ENCODE peak calls at places on chromosomes 13 and 19, in seven cellular contexts. G is PC-3, R is aorta, L is transverse colon, E is stomach, K is IMR-90, J is fibroblast of lung. I is an unnamed sample. For H3K36me3, the result is how much of the 10 kb centered on the place peaks cover.

GRCh38 chr19:12967907-12968306 is 1.5 kb upstream of the DAND5 start:
- DNase-seq in G (peak), R (no peak), L (no peak), E (no peak), K (peak), J (no peak), I (no peak)

GRCh38 chr13:27171244-27171829 is at the start of gene USP12:
- DNase-seq in G (no peak), R (peak), L (peak), E (no peak), K (peak), J (peak), I (no peak)

GRCh38 chr13:61664821-61665705 is 249.4 kb upstream of the PCDH20 start:
- DNase-seq in G (peak), R (no peak), L (no peak), E (peak), K (no peak), J (no peak), I (peak)

GRCh38 chr19:8515317-8515716 is 1.4 kb upstream of the ZNF414 start:
- DNase-seq in G (no peak), R (no peak), L (no peak), E (no peak), K (no peak), J (no peak), I (no peak)

GRCh38 chr13:70959376-70959775 is 851.1 kb upstream of the KLHL1 start:
- DNase-seq in G (no peak), R (no peak), L (no peak), E (no peak), K (no peak), J (no peak), I (no peak)

GRCh38 chr19:3335431-3336350 is 30.7 kb upstream of the NFIC start:
- DNase-seq in G (peak), R (no peak), L (peak), E (peak), K (peak), J (peak), I (peak)

GRCh38 chr19:6023085-6023682 is 45.2 kb upstream of the RANBP3 start:
- DNase-seq in G (peak), R (peak), L (no peak), E (no peak), K (peak), J (peak), I (no peak)

GRCh38 chr13:76758738-76759137 is 127.5 kb downstream of the KCTD12 start:
- DNase-seq in G (peak), R (no peak), L (no peak), E (no peak), K (no peak), J (peak), I (no peak)

GRCh38 chr19:58038688-58039204 is 4.9 kb downstream of the ZSCAN1 start:
- DNase-seq in G (no peak), R (no peak), L (no peak), E (no peak), K (no peak), J (no peak), I (no peak)

GRCh38 chr19:6402834-6403608 is 10.1 kb upstream of the GTF2F1 start:
- DNase-seq in G (no peak), R (no peak), L (peak), E (no peak), K (peak), J (peak), I (peak)

GRCh38 chr19:32351807-32352630 is 6.6 kb downstream of the ZNF507 start:
- DNase-seq in G (peak), R (no peak), L (no peak), E (no peak), K (peak), J (peak), I (no peak)

GRCh38 chr19:30449673-30450072 is 77.5 kb downstream of the ZNF536 start:
- DNase-seq in G (no peak), R (peak), L (no peak), E (no peak), K (no peak), J (no peak), I (no peak)

GRCh38 chr13:98315902-98316301 is 138.8 kb upstream of the RNF113B start:
- DNase-seq in G (no peak), R (no peak), L (no peak), E (no peak), K (no peak), J (no peak), I (no peak)

GRCh38 chr13:27920677-27921420 is 1.0 kb downstream of the PDX1 start:
- DNase-seq in G (peak), R (no peak), L (no peak), E (no peak), K (peak), J (peak), I (peak)

GRCh38 chr13:37149380-37149779 is 43.9 kb upstream of the CSNK1A1L start:
- DNase-seq in G (no peak), R (no peak), L (no peak), E (no peak), K (no peak), J (no peak), I (no peak)

GRCh38 chr19:14375582-14376291 is 5.5 kb upstream of the ADGRE5 start:
- DNase-seq in G (no peak), R (no peak), L (no peak), E (no peak), K (peak), J (no peak), I (no peak)

GRCh38 chr13:26401578-26402021 is 147.7 kb downstream of the CDK8 start:
- DNase-seq in G (no peak), R (no peak), L (no peak), E (no peak), K (no peak), J (no peak), I (peak)

GRCh38 chr19:38701455-38702063 is 42.7 kb downstream of the CAPN12 start:
- DNase-seq in G (no peak), R (no peak), L (peak), E (no peak), K (peak), J (peak), I (peak)
- H3K36me3 ChIP-seq in G (half or more), R (under half), L (under half), E (half or more), K (half or more), J (under half), I (under half)

DNA sequence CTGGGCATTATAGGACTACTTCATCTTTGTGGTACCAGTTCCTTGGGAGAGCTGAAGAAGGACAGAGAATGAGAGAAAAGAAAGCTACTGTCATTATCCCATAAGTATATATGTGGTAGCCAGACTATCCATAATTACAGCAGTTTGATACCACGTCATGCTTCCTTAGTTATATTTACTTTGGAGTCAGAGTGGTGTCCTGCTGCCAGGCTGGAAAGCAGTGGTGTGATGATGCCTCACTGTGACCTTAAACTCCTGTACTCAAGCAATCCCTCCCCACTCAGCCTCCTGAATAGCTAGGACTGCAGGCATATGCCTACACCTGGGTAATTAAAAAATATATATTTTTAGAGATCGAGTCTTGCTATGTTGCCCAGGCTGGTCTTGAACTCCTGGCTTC is 57.8 kb downstream of the WTIP start:
- DNase-seq in G (no peak), R (no peak), L (no peak), E (no peak), K (no peak), J (no peak), I (no peak)
- H3K27ac ChIP-seq in G (no peak), R (no peak), L (no peak), E (no peak), K (no peak), J (no peak), I (no peak)

GRCh38 chr13:48356750-48357149 is 53.2 kb downstream of the RB1 start:
- DNase-seq in G (no peak), R (no peak), L (no peak), E (no peak), K (no peak), J (no peak), I (no peak)

GRCh38 chr13:48349525-48349924 is 46.0 kb downstream of the RB1 start:
- DNase-seq in G (no peak), R (no peak), L (no peak), E (no peak), K (no peak), J (no peak), I (no peak)

DNA sequence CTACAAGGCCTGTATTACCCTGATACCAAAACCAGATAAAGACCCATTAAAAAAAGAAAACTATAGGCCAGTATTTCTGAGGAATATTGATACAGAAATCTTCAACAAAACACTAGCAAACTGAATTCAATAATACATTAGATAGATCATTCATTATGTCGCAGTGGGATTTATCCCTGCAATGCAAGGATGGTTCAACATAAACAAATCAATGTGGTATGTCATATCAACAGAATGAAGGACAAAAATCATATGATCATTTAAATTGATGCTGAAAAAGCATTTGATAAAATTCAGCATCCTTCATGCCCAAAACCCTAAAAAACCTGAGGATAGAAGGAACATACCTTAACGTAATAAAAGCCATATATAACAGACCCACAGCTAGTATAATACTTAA is 50.0 kb downstream of the RB1 start:
- DNase-seq in G (no peak), R (no peak), L (no peak), E (no peak), K (no peak), J (no peak), I (no peak)
- H3K36me3 ChIP-seq in G (under half), R (under half), L (under half), E (under half), K (under half), J (under half), I (under half)

DNA sequence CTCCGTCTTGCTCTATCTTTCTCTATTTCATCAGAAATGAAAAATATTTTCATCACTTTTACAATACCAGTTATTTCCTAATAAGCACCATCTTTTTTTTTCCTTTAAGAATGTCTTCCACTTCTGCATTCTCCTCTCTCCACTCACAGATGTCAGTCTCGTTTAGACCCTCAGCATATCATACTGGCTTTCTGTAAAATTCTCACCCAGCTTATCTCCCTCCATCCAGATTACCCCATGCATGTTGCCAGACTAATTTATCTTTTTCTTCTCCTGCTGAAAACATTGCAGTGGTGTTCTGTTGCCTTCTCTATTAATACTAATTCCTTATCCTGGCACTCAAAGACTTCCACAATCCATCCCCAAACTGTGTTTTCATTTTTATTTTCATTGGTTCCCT is 513.8 kb upstream of the KLF12 start:
- DNase-seq in G (no peak), R (no peak), L (no peak), E (no peak), K (no peak), J (no peak), I (no peak)
- H3K27ac ChIP-seq in G (no peak), R (no peak), L (no peak), E (no peak), K (no peak), J (no peak), I (no peak)

DNA sequence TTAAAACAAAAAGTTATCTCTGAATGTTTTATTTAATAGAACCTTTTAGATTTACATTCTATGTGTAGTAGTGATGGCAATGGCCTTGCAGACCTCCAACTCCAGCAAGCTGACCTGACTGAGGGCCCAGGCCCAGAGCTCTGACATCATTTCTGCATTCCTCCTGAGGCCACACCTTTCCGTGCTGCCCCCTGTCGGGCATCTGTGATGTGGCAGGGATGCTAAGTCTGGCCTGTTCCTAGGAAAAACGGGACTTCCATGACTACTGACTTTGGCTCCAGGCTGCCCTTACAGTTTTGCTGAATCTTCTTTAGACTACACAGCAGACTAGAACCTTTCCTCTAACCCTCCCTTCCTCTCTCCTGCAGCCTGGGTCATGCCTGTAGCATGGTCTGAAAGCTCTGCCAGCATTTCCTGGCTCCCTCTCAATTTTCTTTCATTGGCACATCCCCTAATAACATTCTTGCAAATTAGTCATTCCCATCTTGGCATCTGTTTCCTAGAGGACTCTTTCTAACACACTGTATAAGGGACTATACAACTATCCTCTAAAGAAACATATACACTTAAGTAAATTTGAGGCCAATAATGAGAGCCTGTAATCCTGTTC is 249.0 kb downstream of the GPC5 start:
- DNase-seq in G (peak), R (no peak), L (peak), E (no peak), K (peak), J (peak), I (peak)
- H3K36me3 ChIP-seq in G (under half), R (under half), L (under half), E (under half), K (under half), J (under half), I (under half)

GRCh38 chr13:51687928-51688714 is 103.9 kb downstream of the WDFY2 start:
- DNase-seq in G (no peak), R (no peak), L (no peak), E (no peak), K (no peak), J (no peak), I (no peak)
- H3K27ac ChIP-seq in G (no peak), R (no peak), L (no peak), E (no peak), K (no peak), J (no peak), I (no peak)

DNA sequence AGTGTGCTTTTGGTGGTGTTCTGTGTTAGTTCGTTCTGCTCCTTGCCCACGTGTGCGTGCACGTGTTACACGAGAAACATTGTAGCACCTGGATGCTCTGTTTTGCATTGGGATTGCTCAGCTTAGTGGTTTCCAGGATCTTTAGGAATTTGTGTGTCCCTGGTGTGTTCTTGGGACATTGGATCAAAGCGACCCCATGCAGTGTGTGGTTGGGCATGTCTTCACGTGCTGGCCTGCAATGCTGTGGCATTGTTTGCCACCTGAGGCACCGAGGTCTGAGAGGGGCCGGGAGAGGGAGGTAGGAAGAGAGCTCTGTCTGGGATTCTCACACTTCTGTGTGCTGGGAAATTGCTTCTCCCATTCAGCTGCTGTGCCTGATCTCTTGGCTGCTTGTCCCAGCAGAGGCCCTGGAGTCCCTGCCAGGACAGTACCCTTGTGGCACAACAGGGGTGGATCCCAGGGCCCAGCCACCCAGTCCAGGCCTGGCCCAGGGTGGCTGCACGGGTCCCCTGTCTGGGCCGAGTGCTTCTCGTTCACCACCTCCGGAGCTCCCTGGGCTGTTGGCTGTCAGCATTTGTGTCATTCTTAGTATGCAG is 11.3 kb downstream of the PLEKHJ1 start:
- DNase-seq in G (no peak), R (no peak), L (no peak), E (no peak), K (no peak), J (no peak), I (no peak)
- H3K36me3 ChIP-seq in G (under half), R (under half), L (under half), E (half or more), K (half or more), J (under half), I (under half)

DNA sequence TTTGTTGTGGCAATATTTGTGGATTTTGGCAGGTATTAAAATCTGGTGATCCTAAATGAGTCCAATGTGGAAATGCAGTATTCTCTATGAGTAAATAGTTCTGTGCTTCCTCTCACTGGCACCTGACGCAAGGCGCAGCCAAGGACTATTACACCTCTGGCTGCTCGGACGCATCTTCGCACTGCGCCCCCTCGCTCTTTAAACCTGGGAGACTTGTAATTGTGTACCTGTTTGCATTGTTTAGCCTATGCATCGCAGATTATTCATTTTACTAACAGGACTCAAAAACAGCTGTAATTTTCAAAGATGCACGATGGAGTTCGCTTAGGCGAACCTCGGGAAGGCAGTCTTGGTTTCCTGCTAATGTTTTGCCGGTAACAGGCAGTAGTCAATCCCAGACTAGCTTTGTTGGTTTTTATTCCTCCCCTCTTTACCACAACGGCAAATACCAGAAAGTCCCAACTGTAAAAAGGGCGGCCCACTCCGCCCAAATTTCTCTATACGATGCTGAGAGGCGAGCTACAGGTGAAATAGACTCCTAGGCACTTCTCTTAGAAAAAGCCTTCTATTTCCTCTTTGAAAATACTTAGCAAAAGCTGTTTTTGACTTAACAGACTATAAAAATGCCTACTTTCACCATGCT is 113.3 kb downstream of the KCNRG start:
- DNase-seq in G (no peak), R (no peak), L (no peak), E (no peak), K (no peak), J (no peak), I (no peak)
- H3K27ac ChIP-seq in G (no peak), R (no peak), L (no peak), E (no peak), K (no peak), J (no peak), I (no peak)

GRCh38 chr19:41542622-41543021 is 33.3 kb upstream of the CEACAM21 start:
- DNase-seq in G (no peak), R (no peak), L (no peak), E (no peak), K (no peak), J (no peak), I (no peak)

GRCh38 chr19:41545547-41545946 is 30.4 kb upstream of the CEACAM21 start:
- DNase-seq in G (no peak), R (no peak), L (no peak), E (no peak), K (no peak), J (no peak), I (no peak)

GRCh38 chr19:41543582-41543981 is 32.4 kb upstream of the CEACAM21 start:
- DNase-seq in G (no peak), R (no peak), L (no peak), E (no peak), K (no peak), J (no peak), I (no peak)

GRCh38 chr19:41540041-41540695 is 35.8 kb upstream of the CEACAM21 start:
- DNase-seq in G (no peak), R (no peak), L (no peak), E (no peak), K (no peak), J (no peak), I (no peak)

DNA sequence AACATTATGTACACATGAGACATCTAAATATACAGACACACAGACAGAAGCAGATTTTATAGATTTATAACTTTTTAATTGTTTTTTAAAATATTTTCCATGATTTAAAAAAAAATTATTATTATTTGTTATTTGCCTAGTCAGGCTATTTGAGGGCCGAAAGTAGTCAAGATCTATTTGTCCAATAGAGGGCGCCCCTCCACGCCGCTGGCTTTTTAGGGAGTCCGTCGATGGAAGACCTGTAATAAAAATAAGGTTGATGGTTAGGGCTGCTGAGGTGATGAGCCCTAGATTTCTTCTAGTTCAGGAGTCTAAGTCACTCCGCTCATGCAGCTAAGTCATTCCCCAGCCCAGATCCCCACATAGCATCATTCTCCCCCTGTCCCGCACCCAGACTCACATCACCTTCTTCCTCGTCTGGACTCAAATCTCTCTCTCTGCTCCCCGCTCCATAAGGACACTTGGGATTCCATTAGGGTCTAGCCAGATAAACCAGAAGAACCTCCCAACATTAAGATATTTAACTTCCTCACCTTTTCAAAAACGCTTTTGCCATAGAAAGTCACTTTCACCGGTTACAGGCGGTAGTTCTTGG is 33.9 kb upstream of the CEACAM21 start:
- DNase-seq in G (peak), R (peak), L (peak), E (peak), K (peak), J (peak), I (peak)
- H3K36me3 ChIP-seq in G (under half), R (under half), L (under half), E (under half), K (under half), J (under half), I (under half)

GRCh38 chr19:38389101-38389925 is 816 bp downstream of the SPRED3 start:
- DNase-seq in G (peak), R (peak), L (no peak), E (no peak), K (peak), J (peak), I (no peak)

GRCh38 chr19:38394488-38394887 is 6.0 kb downstream of the SPRED3 start:
- DNase-seq in G (no peak), R (no peak), L (no peak), E (no peak), K (no peak), J (peak), I (peak)

GRCh38 chr19:38392707-38393308 is 4.3 kb downstream of the SPRED3 start:
- DNase-seq in G (peak), R (no peak), L (no peak), E (peak), K (peak), J (no peak), I (peak)

GRCh38 chr19:38389957-38390924 is 1.7 kb downstream of the SPRED3 start:
- DNase-seq in G (no peak), R (no peak), L (no peak), E (no peak), K (no peak), J (no peak), I (no peak)

GRCh38 chr19:38391911-38392464 is 3.5 kb downstream of the SPRED3 start:
- DNase-seq in G (no peak), R (no peak), L (no peak), E (no peak), K (no peak), J (no peak), I (no peak)
- H3K27ac ChIP-seq in G (no peak), R (no peak), L (no peak), E (no peak), K (no peak), J (no peak), I (no peak)